ENCODE peak calls at places on chromosomes 2 and 18, in four cellular contexts. T is transverse colon; Y is upper lobe of right lung; C is CD4-positive, CD25-positive, alpha-beta regulatory T cell. K is an unnamed sample.

GRCh38 chr2:96264656-96265348 is 995 bp downstream of the TMEM127 start:
- DNase-seq in C (peak; percentile 63), T (no peak), Y (no peak), K (no peak)

GRCh38 chr2:118738524-118739308 is 108.7 kb downstream of the EN1 start:
- DNase-seq in Y (no peak), T (no peak), C (no peak), K (no peak)

GRCh38 chr2:99403524-99403923 is 66.3 kb downstream of the EIF5B start:
- DNase-seq in Y (no peak), T (no peak), C (peak; percentile 37), K (no peak)

GRCh38 chr2:64153811-64154210 is 9.6 kb upstream of the PELI1 start:
- DNase-seq in T (no peak), C (no peak), Y (no peak), K (no peak)

GRCh38 chr2:158061763-158062162 is 39.9 kb upstream of the UPP2 start:
- DNase-seq in T (no peak), C (no peak), Y (no peak), K (no peak)

GRCh38 chr2:96951125-96951654 is 35.2 kb downstream of the FAM178B start:
- DNase-seq in C (peak; percentile 75), T (peak; percentile 77), Y (peak; percentile 89), K (peak; percentile 61)

GRCh38 chr2:188524519-188525113 is 232.9 kb downstream of the GULP1 start:
- DNase-seq in C (peak; percentile 39), Y (no peak), T (peak; percentile 10), K (no peak)

GRCh38 chr2:85584857-85585780 is 888 bp downstream of the VAMP5 start:
- DNase-seq in C (peak; percentile 37), T (peak; percentile 54), Y (no peak), K (no peak)

GRCh38 chr2:96151595-96152300 is 6.5 kb upstream of the DUSP2 start:
- DNase-seq in T (no peak), C (no peak), Y (no peak), K (no peak)

GRCh38 chr2:173851256-173851655 is 113.9 kb downstream of the SP3 start:
- DNase-seq in Y (no peak), C (no peak), T (no peak), K (no peak)

GRCh38 chr2:119487434-119488244 is 36.6 kb downstream of the SCTR start:
- DNase-seq in C (no peak), T (peak; percentile 83), Y (peak; percentile 85), K (no peak)

GRCh38 chr2:51918113-51918512 is 886.2 kb upstream of the NRXN1 start:
- DNase-seq in C (no peak), T (no peak), Y (no peak), K (no peak)

GRCh38 chr2:150211164-150211631 is 276.3 kb downstream of the RND3 start:
- DNase-seq in T (no peak), C (no peak), Y (no peak), K (no peak)

GRCh38 chr2:237509905-237510304 is 22.9 kb downstream of the MLPH start:
- DNase-seq in C (no peak), Y (no peak), T (peak; percentile 34), K (no peak)

GRCh38 chr18:45954070-45954712 is 12.9 kb downstream of the EPG5 start:
- DNase-seq in T (no peak), C (no peak), Y (no peak), K (no peak)

GRCh38 chr18:73693091-73693490 is 454.5 kb downstream of the FBXO15 start:
- DNase-seq in T (no peak), C (no peak), Y (no peak), K (no peak)

GRCh38 chr2:197708331-197708730 is 3.2 kb downstream of the MARS2 start:
- DNase-seq in C (no peak), Y (no peak), T (no peak), K (no peak)

GRCh38 chr2:11955314-11955713 is 208.9 kb downstream of the LPIN1 start:
- DNase-seq in T (no peak), Y (no peak), C (no peak), K (no peak)

GRCh38 chr18:79944126-79944731 is 7.2 kb downstream of the SLC66A2 start:
- DNase-seq in T (peak; percentile 38), C (no peak), Y (no peak), K (no peak)

GRCh38 chr2:145106293-145106692 is 586.4 kb upstream of the ZEB2 start:
- DNase-seq in Y (no peak), T (no peak), C (no peak), K (no peak)

GRCh38 chr2:226985227-226985946 is 149.5 kb downstream of the RHBDD1 start:
- DNase-seq in C (peak; percentile 58), T (peak; percentile 15), Y (no peak), K (peak; percentile 9)

DNA sequence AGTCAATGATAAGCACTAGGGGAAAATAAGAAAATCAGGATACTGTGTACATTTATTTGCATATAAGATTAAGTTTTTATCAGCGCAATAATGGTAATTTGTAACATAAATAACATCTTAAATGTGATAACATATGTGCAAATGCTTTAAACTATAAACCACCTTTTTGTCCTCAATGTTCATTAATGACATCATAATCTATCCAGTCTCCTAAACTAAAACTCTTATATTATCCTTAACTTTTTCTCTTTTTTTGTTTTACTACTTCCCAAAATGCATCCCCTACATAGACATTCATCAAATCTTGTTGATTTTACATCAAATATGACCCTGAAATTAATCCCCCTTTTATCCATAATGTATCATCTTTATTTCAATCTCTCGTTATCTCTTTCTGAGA is 3.4 kb upstream of the RAD51AP2 start:
- DNase-seq in T (no peak), Y (no peak), C (no peak), K (no peak)
- H3K9me3 ChIP-seq in T (no peaks in the 10 kb centered on the region), Y (no peaks in the 10 kb centered on the region), C (no peaks in the 10 kb centered on the region), K (no peaks in the 10 kb centered on the region)

GRCh38 chr2:30500699-30501098 is 53.7 kb downstream of the LCLAT1 start:
- DNase-seq in T (no peak), Y (no peak), C (no peak), K (no peak)
- H3K9me3 ChIP-seq in T (peaks cover 11% of the 10 kb centered on the region), Y (no peaks in the 10 kb centered on the region), C (peaks cover 18% of the 10 kb centered on the region), K (peaks cover 8% of the 10 kb centered on the region)

DNA sequence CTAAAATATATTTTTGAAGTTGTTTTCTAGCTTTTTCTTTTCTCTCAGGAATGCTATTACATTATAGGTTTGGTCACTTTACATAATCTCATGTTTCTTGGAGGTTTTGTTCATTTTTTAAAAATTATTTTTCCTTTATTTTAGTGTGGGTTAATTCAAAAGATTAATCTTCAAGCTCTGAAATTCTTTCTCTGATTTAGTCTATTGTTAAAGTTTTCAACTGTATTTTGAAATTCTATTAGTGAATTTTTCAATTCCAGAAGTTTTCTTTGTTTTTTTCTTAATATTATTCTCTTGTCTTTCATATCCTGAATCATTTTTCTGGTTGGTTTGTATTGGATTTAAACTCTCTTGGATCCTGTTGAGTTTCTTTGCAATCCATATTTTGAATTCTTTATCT is 80.4 kb downstream of the MSTN start:
- DNase-seq in Y (no peak), C (no peak), T (no peak), K (no peak)
- H3K9me3 ChIP-seq in Y (peaks cover 17% of the 10 kb centered on the region), C (peaks cover 9% of the 10 kb centered on the region), T (peaks cover 13% of the 10 kb centered on the region), K (peaks cover 5% of the 10 kb centered on the region)

GRCh38 chr2:126972272-126972626 is 73.6 kb downstream of the TEX51 start:
- DNase-seq in Y (no peak), T (no peak), C (no peak), K (no peak)

GRCh38 chr2:126970583-126970982 is 71.9 kb downstream of the TEX51 start:
- DNase-seq in T (no peak), C (no peak), Y (no peak), K (no peak)

GRCh38 chr2:126971481-126972271 is 73.0 kb downstream of the TEX51 start:
- DNase-seq in Y (peak; percentile 87), C (peak; percentile 58), T (peak; percentile 78), K (peak; percentile 58)

GRCh38 chr2:126973745-126974144 is 75.1 kb downstream of the TEX51 start:
- DNase-seq in C (no peak), Y (no peak), T (no peak), K (no peak)

GRCh38 chr2:126971162-126971480 is 72.4 kb downstream of the TEX51 start:
- DNase-seq in T (no peak), Y (no peak), C (no peak), K (no peak)
- H3K9me3 ChIP-seq in T (no peaks in the 10 kb centered on the region), Y (no peaks in the 10 kb centered on the region), C (no peaks in the 10 kb centered on the region), K (no peaks in the 10 kb centered on the region)

GRCh38 chr2:240525802-240526201 is 32.0 kb downstream of the ANKMY1 start:
- DNase-seq in Y (no peak), C (no peak), T (no peak), K (no peak)
- H3K9me3 ChIP-seq in Y (no peaks in the 10 kb centered on the region), C (peaks cover 2% of the 10 kb centered on the region), T (no peaks in the 10 kb centered on the region), K (no peaks in the 10 kb centered on the region)

GRCh38 chr18:77651441-77651840 is 401.8 kb downstream of the GALR1 start:
- DNase-seq in C (no peak), Y (no peak), T (no peak), K (no peak)
- H3K9me3 ChIP-seq in C (no peaks in the 10 kb centered on the region), Y (no peaks in the 10 kb centered on the region), T (no peaks in the 10 kb centered on the region), K (no peaks in the 10 kb centered on the region)

GRCh38 chr2:172582656-172583055 is 26.8 kb downstream of the PDK1 start:
- DNase-seq in T (no peak), Y (no peak), C (no peak), K (no peak)

GRCh38 chr2:172574965-172575364 is 19.1 kb downstream of the PDK1 start:
- DNase-seq in T (no peak), C (no peak), Y (no peak), K (no peak)

GRCh38 chr2:172578860-172579512 is 23.1 kb downstream of the PDK1 start:
- DNase-seq in Y (no peak), C (no peak), T (no peak), K (no peak)

GRCh38 chr2:172580544-172580943 is 24.7 kb downstream of the PDK1 start:
- DNase-seq in Y (no peak), C (no peak), T (no peak), K (no peak)

GRCh38 chr2:172578054-172578453 is 22.2 kb downstream of the PDK1 start:
- DNase-seq in Y (no peak), C (no peak), T (no peak), K (no peak)
- H3K9me3 ChIP-seq in Y (peaks cover 19% of the 10 kb centered on the region), C (peaks cover 42% of the 10 kb centered on the region), T (peaks cover 26% of the 10 kb centered on the region), K (no peaks in the 10 kb centered on the region)